ENCODE peak calls at places on chromosome 16, in six cellular contexts. One of them, this sample, is unnamed.
A peak's percentile ranks its signal among the peaks of the same experiment; 100 is the strongest.

GRCh38 chr16:53084736-53085538 is 30.1 kb downstream of the CHD9 start:
- DNase-seq in Daoy: no peak
- DNase-seq in pons: no peak
- DNase-seq in bronchial epithelial cell: no peak
- DNase-seq in OCI-M1: no peak
- DNase-seq in T follicular helper cell: no peak
- DNase-seq in this sample: no peak

GRCh38 chr16:50021509-50021908 is 3.5 kb upstream of the CNEP1R1 start:
- DNase-seq in pons: no peak
- DNase-seq in T follicular helper cell: no peak
- DNase-seq in Daoy: peak; percentile 10
- DNase-seq in OCI-M1: peak; percentile 10
- DNase-seq in bronchial epithelial cell: no peak
- DNase-seq in this sample: peak; percentile 9

GRCh38 chr16:29738514-29738913 is 7.3 kb downstream of the C16orf54 start:
- DNase-seq in Daoy: no peak
- DNase-seq in T follicular helper cell: peak; percentile 49
- DNase-seq in OCI-M1: no peak
- DNase-seq in pons: no peak
- DNase-seq in bronchial epithelial cell: no peak
- DNase-seq in this sample: no peak

GRCh38 chr16:73949574-73950348 is 346.9 kb upstream of the PSMD7 start:
- DNase-seq in Daoy: peak; percentile 70
- DNase-seq in T follicular helper cell: no peak
- DNase-seq in bronchial epithelial cell: peak; percentile 83
- DNase-seq in OCI-M1: peak; percentile 0
- DNase-seq in pons: no peak
- DNase-seq in this sample: peak; percentile 87

GRCh38 chr16:1262846-1263221 is 7.0 kb downstream of the TPSD1 start:
- DNase-seq in bronchial epithelial cell: no peak
- DNase-seq in T follicular helper cell: no peak
- DNase-seq in OCI-M1: no peak
- DNase-seq in Daoy: no peak
- DNase-seq in pons: no peak
- DNase-seq in this sample: no peak

GRCh38 chr16:30535777-30536190 is 1.1 kb upstream of the ZNF747 start:
- DNase-seq in bronchial epithelial cell: peak; percentile 68
- DNase-seq in T follicular helper cell: peak; percentile 41
- DNase-seq in pons: peak; percentile 76
- DNase-seq in Daoy: peak; percentile 57
- DNase-seq in OCI-M1: peak; percentile 93
- DNase-seq in this sample: peak; percentile 49

GRCh38 chr16:84965428-84966149 is 45.7 kb downstream of the ZDHHC7 start:
- DNase-seq in bronchial epithelial cell: no peak
- DNase-seq in pons: no peak
- DNase-seq in Daoy: no peak
- DNase-seq in OCI-M1: no peak
- DNase-seq in T follicular helper cell: no peak
- DNase-seq in this sample: no peak

GRCh38 chr16:578870-579405 is 9.2 kb downstream of the PIGQ start:
- DNase-seq in bronchial epithelial cell: peak; percentile 35
- DNase-seq in T follicular helper cell: peak; percentile 37
- DNase-seq in OCI-M1: peak; percentile 94
- DNase-seq in Daoy: peak; percentile 78
- DNase-seq in pons: peak; percentile 29
- DNase-seq in this sample: peak; percentile 65

GRCh38 chr16:51907680-51908079 is 639.3 kb downstream of the TOX3 start:
- DNase-seq in T follicular helper cell: no peak
- DNase-seq in pons: no peak
- DNase-seq in bronchial epithelial cell: no peak
- DNase-seq in OCI-M1: peak; percentile 0
- DNase-seq in Daoy: no peak
- DNase-seq in this sample: no peak

GRCh38 chr16:50815382-50815781 is 73.5 kb downstream of the CYLD start:
- DNase-seq in bronchial epithelial cell: no peak
- DNase-seq in T follicular helper cell: no peak
- DNase-seq in OCI-M1: no peak
- DNase-seq in Daoy: no peak
- DNase-seq in pons: no peak
- DNase-seq in this sample: no peak

GRCh38 chr16:11743308-11744074 is 834 bp upstream of the TXNDC11 start:
- DNase-seq in OCI-M1: peak; percentile 78
- DNase-seq in Daoy: peak; percentile 23
- DNase-seq in bronchial epithelial cell: peak; percentile 66
- DNase-seq in pons: peak; percentile 40
- DNase-seq in T follicular helper cell: peak; percentile 6
- DNase-seq in this sample: peak; percentile 85

GRCh38 chr16:14378684-14379467 is 251.2 kb downstream of the PARN start:
- DNase-seq in OCI-M1: no peak
- DNase-seq in pons: no peak
- DNase-seq in Daoy: peak; percentile 51
- DNase-seq in bronchial epithelial cell: peak; percentile 93
- DNase-seq in T follicular helper cell: no peak
- DNase-seq in this sample: peak; percentile 84

GRCh38 chr16:17328971-17329370 is 141.8 kb downstream of the XYLT1 start:
- DNase-seq in T follicular helper cell: no peak
- DNase-seq in OCI-M1: no peak
- DNase-seq in Daoy: no peak
- DNase-seq in bronchial epithelial cell: no peak
- DNase-seq in pons: no peak
- DNase-seq in this sample: no peak

GRCh38 chr16:50791522-50791921 is 49.6 kb downstream of the CYLD start:
- DNase-seq in pons: no peak
- DNase-seq in Daoy: no peak
- DNase-seq in bronchial epithelial cell: no peak
- DNase-seq in OCI-M1: no peak
- DNase-seq in T follicular helper cell: no peak
- DNase-seq in this sample: no peak

GRCh38 chr16:13999895-14000425 is 71.2 kb upstream of the MRTFB start:
- DNase-seq in OCI-M1: peak; percentile 43
- DNase-seq in bronchial epithelial cell: no peak
- DNase-seq in pons: no peak
- DNase-seq in T follicular helper cell: no peak
- DNase-seq in Daoy: no peak
- DNase-seq in this sample: no peak

GRCh38 chr16:2471653-2472487 is 773 bp downstream of the NTN3 start:
- DNase-seq in bronchial epithelial cell: no peak
- DNase-seq in T follicular helper cell: no peak
- DNase-seq in Daoy: no peak
- DNase-seq in OCI-M1: no peak
- DNase-seq in pons: no peak
- DNase-seq in this sample: no peak

GRCh38 chr16:14628806-14629611 is 1.1 kb downstream of the PARN start:
- DNase-seq in pons: peak; percentile 12
- DNase-seq in OCI-M1: no peak
- DNase-seq in Daoy: no peak
- DNase-seq in T follicular helper cell: no peak
- DNase-seq in bronchial epithelial cell: no peak
- DNase-seq in this sample: no peak

GRCh38 chr16:66494916-66495315 is 55.0 kb downstream of the TK2 start:
- DNase-seq in Daoy: no peak
- DNase-seq in OCI-M1: no peak
- DNase-seq in T follicular helper cell: no peak
- DNase-seq in pons: no peak
- DNase-seq in bronchial epithelial cell: no peak
- DNase-seq in this sample: no peak

GRCh38 chr16:56307534-56307873 is 116.2 kb downstream of the GNAO1 start:
- DNase-seq in OCI-M1: no peak
- DNase-seq in T follicular helper cell: no peak
- DNase-seq in Daoy: no peak
- DNase-seq in bronchial epithelial cell: no peak
- DNase-seq in pons: no peak
- DNase-seq in this sample: no peak

GRCh38 chr16:50422926-50423325 is 54.1 kb upstream of the BRD7 start:
- DNase-seq in T follicular helper cell: no peak
- DNase-seq in OCI-M1: no peak
- DNase-seq in bronchial epithelial cell: no peak
- DNase-seq in Daoy: no peak
- DNase-seq in pons: no peak
- DNase-seq in this sample: no peak

GRCh38 chr16:12907670-12908233 is 6.4 kb downstream of the SHISA9 start:
- DNase-seq in Daoy: peak; percentile 39
- DNase-seq in bronchial epithelial cell: no peak
- DNase-seq in T follicular helper cell: no peak
- DNase-seq in pons: no peak
- DNase-seq in OCI-M1: peak; percentile 10
- DNase-seq in this sample: no peak

GRCh38 chr16:1002399-1003161 is 21.0 kb downstream of the SOX8 start:
- DNase-seq in T follicular helper cell: peak; percentile 24
- DNase-seq in OCI-M1: peak; percentile 67
- DNase-seq in bronchial epithelial cell: no peak
- DNase-seq in Daoy: peak; percentile 91
- DNase-seq in pons: no peak
- DNase-seq in this sample: peak; percentile 94

GRCh38 chr16:27679899-27680298 is 130.0 kb downstream of the KATNIP start:
- DNase-seq in T follicular helper cell: no peak
- DNase-seq in pons: no peak
- DNase-seq in bronchial epithelial cell: no peak
- DNase-seq in Daoy: no peak
- DNase-seq in OCI-M1: no peak
- DNase-seq in this sample: no peak